ENCODE peak calls at places on chromosomes 5 and 9, in six cellular contexts. One of them, this sample, is unnamed.

GRCh38 chr5:78647838-78648358 is 674 bp downstream of the LHFPL2 start:
- DNase-seq in SK-N-SH: no peak
- DNase-seq in GM12864: no peak
- DNase-seq in tibial artery: peak; percentile 55
- DNase-seq in neural progenitor cell: peak; percentile 78
- DNase-seq in cardiac fibroblast: no peak
- DNase-seq in this sample: no peak

GRCh38 chr5:111734013-111734412 is 23.0 kb downstream of the NREP start:
- DNase-seq in SK-N-SH: no peak
- DNase-seq in GM12864: no peak
- DNase-seq in tibial artery: no peak
- DNase-seq in neural progenitor cell: no peak
- DNase-seq in cardiac fibroblast: peak; percentile 63
- DNase-seq in this sample: peak; percentile 58

GRCh38 chr9:81804306-81804705 is 115.0 kb upstream of the TLE1 start:
- DNase-seq in SK-N-SH: no peak
- DNase-seq in GM12864: no peak
- DNase-seq in tibial artery: no peak
- DNase-seq in neural progenitor cell: no peak
- DNase-seq in cardiac fibroblast: no peak
- DNase-seq in this sample: no peak

GRCh38 chr9:15370496-15371464 is 51.9 kb upstream of the SNAPC3 start:
- DNase-seq in SK-N-SH: peak; percentile 77
- DNase-seq in GM12864: no peak
- DNase-seq in tibial artery: no peak
- DNase-seq in neural progenitor cell: peak; percentile 47
- DNase-seq in cardiac fibroblast: no peak
- DNase-seq in this sample: no peak

GRCh38 chr9:7756088-7756487 is 43.5 kb downstream of the DMAC1 start:
- DNase-seq in SK-N-SH: no peak
- DNase-seq in GM12864: peak; percentile 46
- DNase-seq in tibial artery: no peak
- DNase-seq in neural progenitor cell: no peak
- DNase-seq in cardiac fibroblast: peak; percentile 16
- DNase-seq in this sample: no peak

GRCh38 chr9:112884721-112885120 is 6.0 kb downstream of the SLC46A2 start:
- DNase-seq in SK-N-SH: no peak
- DNase-seq in GM12864: no peak
- DNase-seq in tibial artery: no peak
- DNase-seq in neural progenitor cell: no peak
- DNase-seq in cardiac fibroblast: no peak
- DNase-seq in this sample: no peak

GRCh38 chr5:55923177-55923872 is 71.4 kb downstream of the IL6ST start:
- DNase-seq in SK-N-SH: no peak
- DNase-seq in GM12864: no peak
- DNase-seq in tibial artery: no peak
- DNase-seq in neural progenitor cell: peak; percentile 11
- DNase-seq in cardiac fibroblast: peak; percentile 58
- DNase-seq in this sample: no peak

GRCh38 chr5:15037247-15037908 is 165.8 kb upstream of the ANKH start:
- DNase-seq in SK-N-SH: no peak
- DNase-seq in GM12864: no peak
- DNase-seq in tibial artery: no peak
- DNase-seq in neural progenitor cell: no peak
- DNase-seq in cardiac fibroblast: no peak
- DNase-seq in this sample: no peak

GRCh38 chr5:76657683-76658311 is 34.6 kb upstream of the F2RL2 start:
- DNase-seq in SK-N-SH: no peak
- DNase-seq in GM12864: no peak
- DNase-seq in tibial artery: no peak
- DNase-seq in neural progenitor cell: no peak
- DNase-seq in cardiac fibroblast: no peak
- DNase-seq in this sample: no peak

GRCh38 chr9:111975709-111976108 is 79.1 kb downstream of the UGCG start:
- DNase-seq in SK-N-SH: no peak
- DNase-seq in GM12864: no peak
- DNase-seq in tibial artery: no peak
- DNase-seq in neural progenitor cell: peak; percentile 40
- DNase-seq in cardiac fibroblast: no peak
- DNase-seq in this sample: no peak

GRCh38 chr9:80556631-80557030 is 984.9 kb downstream of the TLE4 start:
- DNase-seq in SK-N-SH: no peak
- DNase-seq in GM12864: no peak
- DNase-seq in tibial artery: no peak
- DNase-seq in neural progenitor cell: no peak
- DNase-seq in cardiac fibroblast: peak; percentile 82
- DNase-seq in this sample: no peak

GRCh38 chr5:65718576-65719310 is 3.2 kb downstream of the SGTB start:
- DNase-seq in SK-N-SH: no peak
- DNase-seq in GM12864: no peak
- DNase-seq in tibial artery: no peak
- DNase-seq in neural progenitor cell: no peak
- DNase-seq in cardiac fibroblast: no peak
- DNase-seq in this sample: no peak

GRCh38 chr5:163993126-163993525 is 487.7 kb downstream of the MAT2B start:
- DNase-seq in SK-N-SH: no peak
- DNase-seq in GM12864: no peak
- DNase-seq in tibial artery: no peak
- DNase-seq in neural progenitor cell: no peak
- DNase-seq in cardiac fibroblast: no peak
- DNase-seq in this sample: no peak

GRCh38 chr9:110714314-110714713 is 45.7 kb downstream of the MUSK start:
- DNase-seq in SK-N-SH: no peak
- DNase-seq in GM12864: no peak
- DNase-seq in tibial artery: no peak
- DNase-seq in neural progenitor cell: no peak
- DNase-seq in cardiac fibroblast: no peak
- DNase-seq in this sample: no peak

GRCh38 chr9:131027872-131028179 is 18.9 kb downstream of the LAMC3 start:
- DNase-seq in SK-N-SH: no peak
- DNase-seq in GM12864: no peak
- DNase-seq in tibial artery: no peak
- DNase-seq in neural progenitor cell: no peak
- DNase-seq in cardiac fibroblast: no peak
- DNase-seq in this sample: no peak

GRCh38 chr9:38423273-38423938 is 848 bp downstream of the IGFBPL1 start:
- DNase-seq in SK-N-SH: peak; percentile 40
- DNase-seq in GM12864: no peak
- DNase-seq in tibial artery: no peak
- DNase-seq in neural progenitor cell: no peak
- DNase-seq in cardiac fibroblast: no peak
- DNase-seq in this sample: no peak

GRCh38 chr9:98403715-98404114 is 148.3 kb upstream of the TBC1D2 start:
- DNase-seq in SK-N-SH: no peak
- DNase-seq in GM12864: no peak
- DNase-seq in tibial artery: no peak
- DNase-seq in neural progenitor cell: no peak
- DNase-seq in cardiac fibroblast: no peak
- DNase-seq in this sample: no peak

GRCh38 chr5:171386861-171387254 is 791 bp upstream of the NPM1 start:
- DNase-seq in SK-N-SH: peak; percentile 31
- DNase-seq in GM12864: no peak
- DNase-seq in tibial artery: no peak
- DNase-seq in neural progenitor cell: peak; percentile 62
- DNase-seq in cardiac fibroblast: no peak
- DNase-seq in this sample: no peak

GRCh38 chr9:122372856-122373845 is 2.3 kb downstream of the PTGS1 start:
- DNase-seq in SK-N-SH: no peak
- DNase-seq in GM12864: no peak
- DNase-seq in tibial artery: no peak
- DNase-seq in neural progenitor cell: no peak
- DNase-seq in cardiac fibroblast: no peak
- DNase-seq in this sample: no peak

GRCh38 chr5:84181093-84181492 is 203.6 kb downstream of the EDIL3 start:
- DNase-seq in SK-N-SH: no peak
- DNase-seq in GM12864: no peak
- DNase-seq in tibial artery: no peak
- DNase-seq in neural progenitor cell: no peak
- DNase-seq in cardiac fibroblast: peak; percentile 2
- DNase-seq in this sample: no peak
- TF ChIP-seq CTCF in SK-N-SH: no peak
- TF ChIP-seq CTCF in GM12864: no peak
- TF ChIP-seq CTCF in tibial artery: no peak
- TF ChIP-seq CTCF in neural progenitor cell: no peak
- TF ChIP-seq CTCF in cardiac fibroblast: no peak
- TF ChIP-seq CTCF in this sample: no peak

GRCh38 chr5:140358738-140359310 is 1.2 kb upstream of the SLC4A9 start:
- DNase-seq in SK-N-SH: peak; percentile 50
- DNase-seq in GM12864: no peak
- DNase-seq in tibial artery: no peak
- DNase-seq in neural progenitor cell: peak; percentile 87
- DNase-seq in cardiac fibroblast: peak; percentile 55
- DNase-seq in this sample: peak; percentile 44
- TF ChIP-seq CTCF in SK-N-SH: peak; percentile 65
- TF ChIP-seq CTCF in GM12864: peak; percentile 30
- TF ChIP-seq CTCF in tibial artery: no peak
- TF ChIP-seq CTCF in neural progenitor cell: peak; percentile 67
- TF ChIP-seq CTCF in cardiac fibroblast: peak; percentile 65
- TF ChIP-seq CTCF in this sample: peak; percentile 68

DNA sequence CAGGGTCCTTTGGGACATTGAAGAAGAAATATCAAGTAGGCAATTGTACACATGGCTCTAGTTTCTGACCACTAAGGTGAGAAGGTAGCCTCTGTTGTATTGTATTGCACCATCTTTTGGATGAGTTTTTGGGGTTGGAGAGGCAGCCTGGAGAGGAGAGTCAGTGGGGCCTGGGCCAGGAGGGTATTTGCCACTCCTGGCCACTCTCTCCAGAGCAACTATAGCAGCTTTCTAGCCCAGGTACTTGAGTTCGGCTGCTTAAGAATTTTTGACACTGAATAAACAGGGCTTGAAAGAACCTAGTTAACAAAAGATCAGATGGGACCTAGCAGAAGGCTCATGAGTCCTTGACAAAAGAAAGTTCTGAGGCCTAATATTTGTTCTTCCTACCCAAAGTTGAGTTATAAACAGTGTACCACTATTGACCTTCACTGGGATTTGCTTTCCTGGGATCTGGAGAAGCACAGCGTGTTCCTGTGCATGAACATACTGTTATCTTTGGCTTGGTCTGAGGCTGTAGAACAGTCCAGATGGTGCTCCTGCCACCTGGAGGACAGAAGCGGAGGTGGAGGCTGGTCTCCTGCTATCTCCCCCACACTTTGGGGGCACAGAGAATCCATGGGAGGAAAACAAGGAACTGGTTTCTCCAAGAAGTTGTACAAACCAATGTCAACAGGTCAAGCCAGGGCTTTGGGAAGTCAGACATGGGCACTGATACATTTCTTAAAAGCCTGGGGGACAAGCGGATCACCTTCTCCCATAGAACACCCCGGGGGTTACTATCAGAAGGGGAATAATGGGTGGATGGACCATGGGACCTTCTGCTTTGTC is 110.4 kb upstream of the LIFR start:
- DNase-seq in SK-N-SH: peak; percentile 28
- DNase-seq in GM12864: no peak
- DNase-seq in tibial artery: peak; percentile 63
- DNase-seq in neural progenitor cell: peak; percentile 18
- DNase-seq in cardiac fibroblast: peak; percentile 76
- DNase-seq in this sample: no peak
- TF ChIP-seq CTCF in SK-N-SH: peak; percentile 61
- TF ChIP-seq CTCF in GM12864: peak; percentile 53
- TF ChIP-seq CTCF in tibial artery: peak; percentile 93
- TF ChIP-seq CTCF in neural progenitor cell: peak; percentile 44
- TF ChIP-seq CTCF in cardiac fibroblast: peak; percentile 87
- TF ChIP-seq CTCF in this sample: peak; percentile 70

DNA sequence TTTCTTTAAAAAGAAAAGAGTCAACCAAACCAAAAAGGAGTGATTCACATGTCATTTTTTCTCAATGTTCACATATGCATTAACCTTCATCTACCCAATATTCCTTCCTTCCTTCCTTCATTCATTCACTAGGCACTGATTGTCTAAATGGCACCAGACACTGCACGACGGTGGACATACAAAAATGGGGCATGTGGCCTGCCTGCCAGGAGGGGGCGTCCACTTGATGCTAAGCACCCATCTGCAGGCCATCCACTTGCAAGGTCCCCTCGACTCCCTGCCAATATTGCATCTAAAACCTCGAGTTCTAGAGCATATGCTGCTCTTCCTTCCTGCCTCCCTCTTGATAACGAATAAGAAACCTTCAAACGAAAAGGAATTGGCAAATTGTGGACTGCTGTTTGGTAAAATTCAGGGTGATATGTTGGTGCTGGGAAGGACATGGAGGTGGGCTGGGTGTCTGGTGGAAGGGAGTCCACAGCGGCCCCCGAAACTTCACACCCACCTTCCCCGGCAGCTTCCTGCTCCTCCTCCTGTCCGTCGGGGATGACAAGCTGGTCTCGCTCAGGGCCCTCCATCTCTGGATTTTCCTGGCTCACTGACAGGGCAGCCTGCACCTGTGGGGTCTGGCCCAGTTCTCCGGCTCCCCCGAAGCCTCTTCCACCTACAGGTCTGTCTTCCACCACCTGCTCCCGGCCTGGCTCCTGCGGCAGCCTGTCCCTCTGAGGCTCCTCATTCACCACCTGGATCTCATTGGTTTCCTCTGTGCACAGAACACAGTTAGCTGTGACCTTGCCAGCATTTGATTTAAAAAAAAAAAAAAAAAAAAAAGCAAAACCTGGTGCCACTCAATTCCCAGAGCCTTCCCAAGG is 64.3 kb downstream of the GOLM1 start:
- DNase-seq in SK-N-SH: peak; percentile 76
- DNase-seq in GM12864: no peak
- DNase-seq in tibial artery: no peak
- DNase-seq in neural progenitor cell: peak; percentile 69
- DNase-seq in cardiac fibroblast: peak; percentile 58
- DNase-seq in this sample: peak; percentile 21
- TF ChIP-seq CTCF in SK-N-SH: peak; percentile 68
- TF ChIP-seq CTCF in GM12864: peak; percentile 59
- TF ChIP-seq CTCF in tibial artery: no peak
- TF ChIP-seq CTCF in neural progenitor cell: peak; percentile 74
- TF ChIP-seq CTCF in cardiac fibroblast: peak; percentile 66
- TF ChIP-seq CTCF in this sample: peak; percentile 81